ENCODE peak calls at places on chromosome 22, in six cellular contexts. T is K562, R is GM12892, W is HepG2, I is H1, P is GM12878. K is an unnamed sample.

GRCh38 chr22:37345863-37346514 is 63.7 kb downstream of the CYTH4 start:
- DNase-seq in R (no peak), W (no peak), P (no peak), T (no peak), I (no peak), K (no peak)

GRCh38 chr22:45218974-45219373 is 21.7 kb downstream of the KIAA0930 start:
- DNase-seq in W (no peak), P (peak), T (no peak), R (no peak), I (no peak), K (peak)

GRCh38 chr22:32562396-32562795 is 87.8 kb downstream of the FBXO7 start:
- DNase-seq in W (no peak), I (no peak), R (no peak), P (no peak), T (no peak), K (no peak)

GRCh38 chr22:20576445-20576816 is 69.0 kb downstream of the MED15 start:
- DNase-seq in P (no peak), R (no peak), T (no peak), I (no peak), W (no peak), K (no peak)

GRCh38 chr22:44956835-44957234 is 53.0 kb downstream of the PHF21B start:
- DNase-seq in W (no peak), P (no peak), T (no peak), I (no peak), R (no peak), K (no peak)

GRCh38 chr22:50305658-50306566 is 1.5 kb downstream of the PLXNB2 start:
- DNase-seq in W (no peak), R (peak), I (no peak), T (peak), P (peak), K (no peak)

GRCh38 chr22:39318507-39319283 is 728 bp downstream of the RPL3 start:
- DNase-seq in P (no peak), T (no peak), W (no peak), I (no peak), R (no peak), K (no peak)

GRCh38 chr22:45441158-45441557 is 27.7 kb downstream of the RIBC2 start:
- DNase-seq in R (no peak), I (no peak), W (peak), T (no peak), P (no peak), K (peak)

GRCh38 chr22:45341503-45341902 is 31.8 kb downstream of the FAM118A start:
- DNase-seq in T (no peak), P (no peak), W (no peak), I (no peak), R (no peak), K (no peak)

GRCh38 chr22:22855617-22856308 is 31.9 kb upstream of the IGLL5 start:
- DNase-seq in R (no peak), P (no peak), T (peak), W (peak), I (no peak), K (peak)

GRCh38 chr22:36873614-36874308 is 13.0 kb downstream of the NCF4 start:
- DNase-seq in I (no peak), T (peak), R (peak), P (peak), W (peak), K (peak)

GRCh38 chr22:48898524-48899377 is 928.9 kb downstream of the BRD1 start:
- DNase-seq in T (no peak), P (no peak), R (no peak), W (no peak), I (no peak), K (no peak)

GRCh38 chr22:29801153-29801552 is 34.0 kb downstream of the UQCR10 start:
- DNase-seq in W (no peak), R (no peak), P (no peak), I (no peak), T (no peak), K (no peak)

GRCh38 chr22:29798801-29799200 is 31.6 kb downstream of the UQCR10 start:
- DNase-seq in R (no peak), W (no peak), T (no peak), I (no peak), P (no peak), K (no peak)

GRCh38 chr22:29798318-29798717 is 31.1 kb downstream of the UQCR10 start:
- DNase-seq in I (no peak), R (no peak), P (peak), W (no peak), T (no peak), K (no peak)

GRCh38 chr22:29797351-29797750 is 30.2 kb downstream of the UQCR10 start:
- DNase-seq in I (no peak), R (no peak), P (peak), W (no peak), T (no peak), K (peak)

GRCh38 chr22:29799217-29799680 is 32.1 kb downstream of the UQCR10 start:
- DNase-seq in W (peak), P (no peak), I (no peak), R (no peak), T (peak), K (no peak)
- TF ChIP-seq POLR2AphosphoS5 in W (no peak), P (no peak), I (no peak), R (no peak), T (peak), K (no peak)

DNA sequence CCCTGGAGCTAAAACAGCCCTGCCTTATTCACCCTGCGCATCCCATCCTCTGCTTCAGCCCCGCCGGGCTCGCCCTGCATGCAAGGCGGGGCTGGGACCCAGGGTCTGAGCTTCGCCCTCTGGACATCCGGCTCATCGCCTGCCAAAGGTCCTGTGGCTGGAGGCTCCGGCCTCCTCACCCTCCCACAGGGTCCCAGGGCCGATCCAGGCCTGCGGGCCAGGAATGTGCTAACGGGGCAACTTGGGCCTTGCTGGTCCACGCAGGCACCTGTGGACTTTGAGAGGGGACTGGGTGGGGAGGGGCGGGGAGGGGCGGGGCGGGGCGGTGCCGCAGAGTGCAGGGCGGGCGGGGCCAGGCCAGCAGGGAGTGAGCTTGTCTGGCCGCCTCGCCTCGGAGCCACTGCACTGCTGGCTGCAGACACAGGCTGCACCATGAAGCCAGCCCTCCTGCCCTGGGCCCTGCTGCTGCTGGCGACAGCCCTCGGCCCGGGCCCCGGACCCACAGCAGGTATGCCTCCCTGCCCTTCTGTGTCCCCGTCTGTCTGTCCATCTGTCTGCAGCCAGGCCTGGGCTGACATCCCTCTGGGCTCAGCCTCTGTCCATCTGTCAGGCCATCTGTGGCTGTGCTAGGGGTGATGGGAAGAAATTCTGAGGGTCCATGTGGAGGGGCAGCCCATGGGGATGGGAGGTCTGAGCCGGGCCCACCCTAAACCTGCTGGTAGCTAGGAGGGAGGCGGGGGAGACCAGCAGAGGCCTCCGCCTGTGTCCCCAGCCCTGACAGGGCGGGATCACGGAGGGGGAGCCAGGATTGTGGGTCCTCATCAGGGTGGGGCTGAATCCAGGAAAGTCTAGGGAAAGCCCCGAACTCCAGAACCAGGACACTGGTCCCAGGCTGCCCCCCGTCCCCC is at the start of gene SUSD2:
- DNase-seq in I (no peak), R (no peak), P (no peak), T (peak), W (peak), K (no peak)
- TF ChIP-seq POLR2A in I (no peak), R (no peak), P (no peak), T (no peak), W (peak), K (no peak)

GRCh38 chr22:33832558-33833151 is 87.6 kb downstream of the LARGE1 start:
- DNase-seq in I (no peak), W (no peak), R (no peak), P (no peak), T (no peak), K (no peak)

GRCh38 chr22:33831651-33832050 is 88.6 kb downstream of the LARGE1 start:
- DNase-seq in R (no peak), I (no peak), T (no peak), P (no peak), W (no peak), K (no peak)

GRCh38 chr22:33828302-33828701 is 92.0 kb downstream of the LARGE1 start:
- DNase-seq in T (no peak), P (no peak), W (no peak), R (no peak), I (no peak), K (no peak)

GRCh38 chr22:33831207-33831606 is 89.1 kb downstream of the LARGE1 start:
- DNase-seq in R (no peak), I (no peak), P (no peak), W (no peak), T (no peak), K (no peak)

DNA sequence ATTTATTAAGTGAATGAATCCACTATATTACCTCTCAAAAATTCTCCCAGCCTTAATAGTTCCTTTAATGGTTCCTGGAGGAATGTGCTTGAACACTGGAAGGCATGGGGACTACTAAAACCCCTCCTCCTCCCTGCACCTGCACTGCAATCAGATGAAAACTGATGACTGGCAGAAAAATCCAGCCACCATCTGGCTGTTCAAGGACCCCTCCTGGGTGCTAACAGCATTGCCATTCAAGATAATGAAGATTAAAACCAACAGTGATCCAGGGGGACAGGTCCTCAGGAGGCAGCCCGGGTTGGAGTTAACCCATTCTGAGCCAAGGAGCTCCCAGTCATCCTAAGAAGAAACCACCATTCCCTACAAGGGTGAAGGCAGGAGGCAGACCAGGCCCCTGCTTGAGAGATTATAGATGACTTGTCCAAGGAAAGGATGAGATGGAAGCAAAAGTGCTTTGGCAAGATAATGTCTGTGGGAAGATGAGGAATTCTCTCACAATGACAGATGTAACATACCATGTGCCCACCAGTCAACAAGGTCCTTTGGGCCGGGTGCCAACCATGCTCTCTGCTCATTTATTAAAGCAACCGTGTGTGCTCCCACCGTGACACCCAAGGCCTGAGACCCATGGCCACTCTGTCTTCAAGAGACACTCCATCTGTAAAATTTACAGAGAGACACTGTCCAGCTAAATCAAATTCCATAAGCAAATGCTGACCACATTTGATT is 90.6 kb downstream of the LARGE1 start:
- DNase-seq in T (no peak), P (no peak), W (no peak), I (no peak), R (no peak), K (no peak)
- TF ChIP-seq TAF1 in T (no peak), P (no peak), W (no peak), I (no peak), R (no peak), K (no peak)

GRCh38 chr22:26527574-26528465 is 15.5 kb upstream of the TFIP11 start:
- DNase-seq in I (no peak), W (no peak), P (no peak), R (no peak), T (no peak), K (no peak)
- TF ChIP-seq POLR2AphosphoS5 in I (no peak), W (no peak), P (no peak), R (no peak), T (no peak), K (no peak)

GRCh38 chr22:30328466-30329049 is 1.8 kb upstream of the TBC1D10A start:
- DNase-seq in R (no peak), I (no peak), W (no peak), P (no peak), T (no peak), K (no peak)

GRCh38 chr22:30325065-30325720 is 1.5 kb downstream of the TBC1D10A start:
- DNase-seq in R (no peak), P (no peak), I (no peak), T (peak), W (no peak), K (no peak)

GRCh38 chr22:30325724-30326703 is 727 bp downstream of the TBC1D10A start:
- DNase-seq in T (peak), R (peak), W (no peak), P (no peak), I (no peak), K (peak)

GRCh38 chr22:30327864-30328345 is 1.2 kb upstream of the TBC1D10A start:
- DNase-seq in W (peak), I (no peak), T (peak), R (no peak), P (no peak), K (no peak)

DNA sequence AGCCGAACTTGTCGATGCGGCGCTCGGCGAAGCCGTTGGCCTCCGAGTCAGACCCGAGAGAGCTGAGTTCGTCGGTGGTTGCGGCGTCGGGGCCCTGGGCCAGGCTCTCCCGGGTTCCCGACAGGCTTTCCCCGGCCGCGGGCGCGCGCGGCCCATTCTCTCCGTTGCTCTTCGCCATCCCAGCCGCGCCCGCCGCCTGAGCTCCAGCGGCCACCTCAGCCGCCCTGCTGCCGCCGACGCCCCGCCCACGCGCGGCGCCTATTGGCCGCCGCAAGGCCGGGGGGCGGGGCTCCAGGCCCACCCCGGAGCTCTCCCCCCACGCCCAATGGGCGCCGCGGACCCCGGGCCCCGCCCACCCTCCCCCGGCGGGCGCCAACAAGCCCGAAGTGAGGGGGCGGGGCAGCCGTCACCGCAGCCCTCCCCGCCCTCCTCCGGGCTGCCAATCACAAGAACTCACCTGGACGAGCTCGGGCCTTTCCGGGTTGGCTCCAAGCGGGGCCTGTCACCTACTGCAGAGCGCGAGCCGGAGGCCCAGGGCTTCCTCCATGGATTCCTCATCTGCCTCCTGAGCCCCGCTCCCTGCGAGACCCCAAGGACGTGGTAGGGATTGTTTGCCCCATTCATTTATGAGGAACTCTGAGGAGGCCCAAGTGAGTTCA is at the start of gene TBC1D10A:
- DNase-seq in W (peak), R (peak), P (peak), I (peak), T (peak), K (peak)
- TF ChIP-seq POLR2A in W (no peak), R (peak), P (peak), I (no peak), T (peak), K (peak)

GRCh38 chr22:31284241-31284745 is 8.0 kb downstream of the PIK3IP1 start:
- DNase-seq in R (no peak), I (no peak), T (no peak), W (peak), P (no peak), K (no peak)

GRCh38 chr22:31282748-31283468 is 9.4 kb downstream of the PIK3IP1 start:
- DNase-seq in P (no peak), I (no peak), W (no peak), T (no peak), R (no peak), K (no peak)

GRCh38 chr22:31279327-31279669 is 13.0 kb downstream of the PIK3IP1 start:
- DNase-seq in P (no peak), T (no peak), W (no peak), R (no peak), I (no peak), K (no peak)

GRCh38 chr22:31279821-31280496 is 12.3 kb downstream of the PIK3IP1 start:
- DNase-seq in I (no peak), T (no peak), P (no peak), W (no peak), R (no peak), K (no peak)

GRCh38 chr22:31281733-31282132 is 10.6 kb downstream of the PIK3IP1 start:
- DNase-seq in T (no peak), R (no peak), P (no peak), W (no peak), I (no peak), K (no peak)
- TF ChIP-seq TAF1 in T (no peak), R (no peak), P (no peak), W (no peak), I (no peak), K (no peak)

GRCh38 chr22:42381152-42381551 is 51.1 kb downstream of the NFAM1 start:
- DNase-seq in W (no peak), T (no peak), P (no peak), I (no peak), R (no peak), K (no peak)

GRCh38 chr22:42375982-42376381 is 56.2 kb downstream of the NFAM1 start:
- DNase-seq in R (no peak), P (no peak), I (no peak), T (peak), W (no peak), K (no peak)

GRCh38 chr22:42371112-42371900 is 60.9 kb downstream of the NFAM1 start:
- DNase-seq in T (no peak), R (no peak), I (no peak), P (no peak), W (no peak), K (no peak)

GRCh38 chr22:42379961-42380537 is 52.2 kb downstream of the NFAM1 start:
- DNase-seq in P (no peak), W (no peak), R (no peak), T (no peak), I (no peak), K (no peak)

DNA sequence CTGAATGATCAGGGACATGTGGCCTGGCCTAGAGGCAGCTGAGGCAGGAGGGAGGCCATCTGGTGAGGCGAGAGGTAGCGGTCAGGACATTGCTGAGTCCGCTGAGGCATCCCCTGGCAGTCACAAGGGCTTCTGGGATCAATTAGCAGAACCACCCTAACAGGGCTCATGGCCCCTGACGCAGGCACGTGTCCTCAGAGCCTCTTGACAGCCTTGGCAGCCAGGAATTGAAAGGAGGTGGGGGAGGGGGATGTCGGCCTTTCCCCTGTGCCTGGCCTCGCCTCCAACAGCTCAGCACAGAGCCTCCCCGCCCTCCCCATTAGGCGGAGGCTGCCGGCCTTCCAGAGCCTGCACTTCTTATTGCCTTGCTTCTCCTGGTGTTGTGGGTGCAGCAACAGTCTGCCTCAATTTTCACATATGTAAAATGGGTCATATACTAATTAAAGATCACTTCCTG is 55.5 kb downstream of the NFAM1 start:
- DNase-seq in T (peak), R (no peak), W (no peak), P (no peak), I (no peak), K (no peak)
- TF ChIP-seq POLR2AphosphoS5 in T (no peak), R (no peak), W (no peak), P (no peak), I (no peak), K (no peak)

DNA sequence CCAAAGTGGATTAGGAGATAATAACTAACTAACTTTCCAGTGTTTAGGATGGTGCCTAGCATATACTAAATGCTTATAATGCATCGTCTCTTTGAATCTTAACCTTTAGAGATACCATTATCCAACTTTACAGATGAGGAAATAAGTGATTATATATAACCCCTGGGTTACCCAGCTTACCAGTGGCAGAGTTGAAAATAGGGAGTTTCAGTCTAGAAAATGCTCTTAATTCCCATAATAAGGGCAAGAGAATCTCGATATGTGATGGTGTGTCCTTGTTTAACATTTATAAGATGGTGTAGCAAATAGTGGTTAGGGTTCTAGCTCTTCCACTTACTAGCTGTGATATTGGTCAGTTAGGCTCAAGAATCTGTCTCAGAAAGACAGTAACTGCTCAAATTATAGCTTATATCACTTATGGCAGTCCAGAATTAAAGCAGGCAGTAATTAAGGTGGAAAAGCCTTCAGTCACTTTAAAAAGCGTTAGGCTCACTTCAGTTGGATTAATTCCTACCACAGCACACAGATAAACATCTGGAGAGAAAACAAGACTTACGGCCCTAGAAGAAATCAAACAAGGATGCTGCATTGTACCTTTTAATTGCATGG is 6.3 kb downstream of the XBP1 start:
- DNase-seq in P (no peak), R (no peak), W (no peak), I (no peak), T (no peak), K (no peak)
- TF ChIP-seq POLR2A in P (no peak), R (no peak), W (no peak), I (no peak), T (no peak), K (no peak)

DNA sequence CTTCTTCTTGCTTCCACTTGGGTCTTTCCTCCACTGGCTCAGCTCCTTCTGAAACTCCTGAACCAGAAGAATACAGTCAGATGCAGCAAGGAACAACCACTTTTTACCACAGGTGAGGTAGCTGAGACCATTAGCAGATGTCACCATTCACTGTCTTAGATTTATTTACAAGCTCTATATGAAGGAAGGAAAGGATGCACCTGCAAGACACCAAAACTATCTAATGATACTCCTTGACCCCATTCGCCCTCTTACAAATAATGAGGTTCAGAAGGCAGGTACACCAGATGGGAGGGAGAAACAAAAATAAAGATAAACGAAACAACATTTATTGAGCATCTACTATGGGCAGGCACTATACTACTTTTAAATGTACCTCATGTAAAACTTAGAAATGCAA is 10.3 kb downstream of the TFIP11 start:
- DNase-seq in W (no peak), R (no peak), I (no peak), T (no peak), P (no peak), K (no peak)
- TF ChIP-seq TAF1 in W (no peak), R (no peak), I (no peak), T (no peak), P (no peak), K (no peak)

GRCh38 chr22:35582861-35583670 is 34.1 kb downstream of the MB start:
- DNase-seq in W (peak), T (peak), P (peak), I (no peak), R (peak), K (peak)
- TF ChIP-seq POLR2AphosphoS5 in W (no peak), T (no peak), P (no peak), I (no peak), R (no peak), K (no peak)